ENCODE peak calls at places on chromosomes 11 and 22, in seven cellular contexts. E is left ventricle myocardium inferior, O is spleen, X is A673, K is bronchial epithelial cell, W is brain microvascular endothelial cell, D is prostate gland. V is an unnamed sample. For H3K36me3, the result is how much of the 10 kb centered on the place peaks cover.

GRCh38 chr11:73872746-73873412 is 3.8 kb downstream of the COA4 start:
- DNase-seq in E (no peak), O (no peak), X (no peak), K (no peak), W (no peak), D (no peak), V (no peak)

GRCh38 chr22:49659924-49660315 is 167.8 kb downstream of the BRD1 start:
- DNase-seq in E (no peak), O (peak), X (no peak), K (no peak), W (no peak), D (no peak), V (no peak)

GRCh38 chr22:45263790-45264269 is 20.9 kb upstream of the UPK3A start:
- DNase-seq in E (peak), O (peak), X (no peak), K (peak), W (peak), D (peak), V (no peak)

GRCh38 chr11:114812698-114813097 is 134.4 kb downstream of the NXPE2 start:
- DNase-seq in E (no peak), O (no peak), X (no peak), K (no peak), W (no peak), D (no peak), V (no peak)

GRCh38 chr11:113555071-113555739 is 80.0 kb upstream of the DRD2 start:
- DNase-seq in E (no peak), O (no peak), X (no peak), K (no peak), W (no peak), D (no peak), V (no peak)

GRCh38 chr11:64250875-64251721 is at the start of gene PLCB3:
- DNase-seq in E (peak), O (peak), X (peak), K (no peak), W (no peak), D (peak), V (no peak)

GRCh38 chr22:49853981-49854791 is 542 bp downstream of the ZBED4 start:
- DNase-seq in E (no peak), O (peak), X (peak), K (no peak), W (peak), D (peak), V (no peak)

GRCh38 chr11:102451693-102452460 is 688 bp downstream of the TMEM123 start:
- DNase-seq in E (peak), O (peak), X (peak), K (peak), W (peak), D (peak), V (no peak)

GRCh38 chr11:94740975-94741707 is 27.0 kb upstream of the AMOTL1 start:
- DNase-seq in E (no peak), O (no peak), X (peak), K (peak), W (peak), D (peak), V (no peak)

GRCh38 chr11:123062892-123063395 is 1.0 kb upstream of the HSPA8 start:
- DNase-seq in E (no peak), O (no peak), X (peak), K (no peak), W (peak), D (no peak), V (no peak)

GRCh38 chr11:117058761-117059233 is 39.4 kb downstream of the SIK3 start:
- DNase-seq in E (no peak), O (no peak), X (peak), K (no peak), W (peak), D (no peak), V (no peak)

GRCh38 chr11:128956401-128957203 is 13.9 kb upstream of the TP53AIP1 start:
- DNase-seq in E (no peak), O (no peak), X (peak), K (peak), W (peak), D (peak), V (no peak)

GRCh38 chr11:2135648-2136201 is 3.5 kb downstream of the IGF2 start:
- DNase-seq in E (peak), O (no peak), X (no peak), K (no peak), W (no peak), D (no peak), V (no peak)

GRCh38 chr22:36010913-36011312 is 17.7 kb downstream of the RBFOX2 start:
- DNase-seq in E (no peak), O (no peak), X (peak), K (peak), W (peak), D (no peak), V (peak)

GRCh38 chr22:19639610-19640135 is 74.6 kb upstream of the SEPTIN5 start:
- DNase-seq in E (no peak), O (no peak), X (no peak), K (no peak), W (no peak), D (no peak), V (no peak)

GRCh38 chr11:106670069-106670468 is 348.2 kb downstream of the GUCY1A2 start:
- DNase-seq in E (no peak), O (no peak), X (peak), K (no peak), W (no peak), D (no peak), V (no peak)

GRCh38 chr11:91694331-91694730 is 530.3 kb upstream of the FAT3 start:
- DNase-seq in E (no peak), O (no peak), X (no peak), K (no peak), W (no peak), D (no peak), V (no peak)

GRCh38 chr11:110134120-110134519 is 40.9 kb downstream of the ZC3H12C start:
- DNase-seq in E (no peak), O (no peak), X (peak), K (no peak), W (no peak), D (no peak), V (no peak)

GRCh38 chr11:72005347-72006260 is 6.9 kb downstream of the IL18BP start:
- DNase-seq in E (no peak), O (no peak), X (no peak), K (no peak), W (no peak), D (no peak), V (no peak)

GRCh38 chr11:72308226-72309073 is 64.5 kb upstream of the PHOX2A start:
- DNase-seq in E (no peak), O (no peak), X (peak), K (peak), W (peak), D (no peak), V (peak)

GRCh38 chr11:26677566-26677965 is 44.3 kb downstream of the SLC5A12 start:
- DNase-seq in E (no peak), O (no peak), X (no peak), K (peak), W (no peak), D (no peak), V (no peak)

GRCh38 chr22:35972559-35972958 is 56.1 kb downstream of the RBFOX2 start:
- DNase-seq in E (no peak), O (no peak), X (no peak), K (no peak), W (no peak), D (no peak), V (no peak)

GRCh38 chr22:37356922-37357321 is 70.4 kb downstream of the ELFN2 start:
- DNase-seq in E (no peak), O (no peak), X (no peak), K (no peak), W (no peak), D (no peak), V (no peak)

GRCh38 chr11:65925397-65925796 is 6.2 kb downstream of the DRAP1 start:
- DNase-seq in E (no peak), O (no peak), X (no peak), K (no peak), W (no peak), D (no peak), V (no peak)

GRCh38 chr11:44189986-44190882 is 94.8 kb downstream of the EXT2 start:
- DNase-seq in E (no peak), O (no peak), X (no peak), K (no peak), W (no peak), D (no peak), V (no peak)

GRCh38 chr11:114846040-114846791 is 167.9 kb downstream of the NXPE2 start:
- DNase-seq in E (peak), O (no peak), X (peak), K (no peak), W (no peak), D (no peak), V (no peak)

GRCh38 chr11:64225608-64226506 is at the start of the genes NUDT22 and TRPT1:
- DNase-seq in E (peak), O (peak), X (peak), K (peak), W (peak), D (peak), V (no peak)

GRCh38 chr22:44425356-44425755 is 72.7 kb downstream of the RTL6 start:
- DNase-seq in E (no peak), O (no peak), X (no peak), K (no peak), W (no peak), D (no peak), V (no peak)

GRCh38 chr11:78784321-78785061 is 209.8 kb upstream of the NARS2 start:
- DNase-seq in E (no peak), O (no peak), X (no peak), K (peak), W (peak), D (no peak), V (no peak)

GRCh38 chr11:75425422-75425821 is 7.6 kb downstream of the KLHL35 start:
- DNase-seq in E (no peak), O (peak), X (no peak), K (no peak), W (no peak), D (no peak), V (no peak)

GRCh38 chr11:73173755-73174494 is 31.8 kb upstream of the FCHSD2 start:
- DNase-seq in E (peak), O (peak), X (no peak), K (no peak), W (no peak), D (no peak), V (no peak)

GRCh38 chr11:84720706-84721402 is 906.3 kb downstream of the DLG2 start:
- DNase-seq in E (peak), O (peak), X (peak), K (no peak), W (no peak), D (no peak), V (no peak)

DNA sequence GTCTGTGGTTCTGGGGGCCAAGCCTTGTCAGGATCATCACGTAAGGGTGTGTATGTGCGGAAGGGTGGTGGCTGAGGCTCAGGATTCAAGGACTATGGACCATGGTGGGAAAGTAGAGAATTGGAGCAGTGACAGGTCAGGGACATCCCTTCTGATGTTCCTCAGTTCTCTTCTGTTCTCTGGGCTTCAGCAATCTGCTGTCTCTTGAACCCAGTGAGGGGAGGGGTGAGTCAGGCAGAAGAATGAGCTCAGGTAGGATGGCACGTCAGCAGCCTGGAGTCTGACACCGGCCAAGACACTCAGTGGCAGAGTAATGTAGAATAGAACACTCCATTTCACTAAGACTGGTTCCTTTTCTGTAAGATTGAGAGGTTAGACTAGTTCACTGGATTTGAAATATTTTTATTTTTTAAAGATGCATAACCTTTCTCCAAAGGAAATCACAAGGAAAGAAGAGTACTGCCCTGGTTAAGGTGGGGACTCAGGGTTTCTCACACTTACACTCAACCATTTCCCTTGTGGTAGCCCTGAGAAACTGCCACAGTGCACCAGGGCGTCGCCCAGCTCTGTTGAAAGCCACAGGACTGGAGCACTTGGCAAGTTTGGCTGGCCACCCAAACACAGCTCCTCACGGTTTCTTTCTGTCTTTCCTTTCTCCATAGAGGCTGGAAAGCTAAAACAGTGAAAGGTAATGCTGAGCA is 23.2 kb upstream of the MICAL2 start:
- DNase-seq in E (no peak), O (peak), X (no peak), K (peak), W (peak), D (no peak), V (no peak)
- H3K4me3 ChIP-seq in E (peak), O (no peak), X (no peak), K (no peak), W (peak), D (no peak), V (no peak)

GRCh38 chr22:42990131-42990838 is 24.7 kb downstream of the PACSIN2 start:
- DNase-seq in E (no peak), O (no peak), X (peak), K (peak), W (peak), D (no peak), V (peak)
- TF ChIP-seq CTCF in E (peak), O (no peak), X (peak), K (peak), W (peak), D (no peak), V (peak)

GRCh38 chr11:77697865-77698264 is 60.3 kb upstream of the CLNS1A start:
- DNase-seq in E (no peak), O (no peak), X (no peak), K (no peak), W (no peak), D (no peak), V (no peak)
- H3K36me3 ChIP-seq in E (half or more), O (half or more), X (under half), K (under half), W (under half), D (under half), V (under half)

GRCh38 chr11:67351275-67352005 is 1.9 kb downstream of the POLD4 start:
- DNase-seq in E (peak), O (peak), X (peak), K (peak), W (no peak), D (peak), V (no peak)
- H3K4me3 ChIP-seq in E (peak), O (peak), X (no peak), K (no peak), W (no peak), D (no peak), V (no peak)

DNA sequence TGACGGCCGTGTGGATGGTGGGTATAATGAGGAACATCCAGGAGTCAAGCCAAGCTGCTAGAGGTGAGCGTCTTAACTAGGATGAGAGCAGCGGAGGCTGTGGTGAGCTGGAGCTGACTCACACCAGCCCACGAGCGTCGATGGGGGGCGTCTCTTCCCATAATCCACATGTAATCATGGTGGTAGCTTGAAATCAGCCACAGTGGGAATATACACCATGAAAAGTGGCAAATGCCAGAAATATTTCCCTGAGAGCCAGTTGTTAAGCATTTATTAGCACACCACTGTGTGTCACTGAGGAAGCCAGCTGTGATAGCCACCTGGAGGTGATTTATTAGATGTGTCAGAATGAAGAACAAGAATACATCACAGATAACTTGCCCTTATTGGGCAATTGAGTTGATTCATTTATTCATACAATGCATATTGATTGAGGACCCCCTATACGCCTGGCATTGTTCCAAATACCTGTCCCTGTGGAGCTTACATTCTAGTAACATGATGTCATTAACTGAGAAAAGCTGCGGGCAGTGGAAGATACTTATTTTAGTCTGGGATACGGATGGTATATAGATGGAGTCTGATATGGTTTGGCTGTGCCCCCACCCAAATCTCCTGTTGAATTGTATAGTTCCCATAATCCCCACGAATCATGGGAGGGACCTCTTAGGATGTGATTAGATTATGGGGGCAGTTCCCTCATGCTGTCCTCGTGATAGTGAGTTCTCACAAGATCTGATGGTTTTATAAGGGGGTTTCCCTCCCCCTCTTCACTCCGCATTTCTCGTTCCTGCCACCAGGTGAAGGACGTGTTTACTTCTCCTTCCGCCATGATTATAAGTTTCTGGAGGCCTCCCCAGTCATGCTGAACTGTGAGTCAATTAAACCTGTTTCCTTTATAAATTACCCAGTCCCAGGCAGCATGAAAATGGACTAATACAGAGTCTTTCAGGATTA is 473.4 kb downstream of the METTL15 start:
- DNase-seq in E (no peak), O (no peak), X (peak), K (peak), W (peak), D (no peak), V (no peak)
- TF ChIP-seq CTCF in E (no peak), O (no peak), X (peak), K (no peak), W (peak), D (no peak), V (no peak)

GRCh38 chr22:46318576-46318975 is 16.9 kb upstream of the TRMU start:
- DNase-seq in E (no peak), O (peak), X (no peak), K (no peak), W (no peak), D (no peak), V (no peak)
- H3K36me3 ChIP-seq in E (under half), O (under half), X (half or more), K (under half), W (under half), D (under half), V (under half)

GRCh38 chr11:69136471-69136870 is 19.3 kb upstream of the SMIM38 start:
- DNase-seq in E (no peak), O (peak), X (no peak), K (no peak), W (no peak), D (no peak), V (no peak)

GRCh38 chr11:69135420-69136363 is 20.0 kb upstream of the SMIM38 start:
- DNase-seq in E (no peak), O (peak), X (no peak), K (no peak), W (no peak), D (no peak), V (no peak)

GRCh38 chr11:69137148-69137844 is 18.4 kb upstream of the SMIM38 start:
- DNase-seq in E (no peak), O (peak), X (no peak), K (no peak), W (no peak), D (no peak), V (no peak)

GRCh38 chr11:69133251-69133650 is 22.5 kb upstream of the SMIM38 start:
- DNase-seq in E (no peak), O (peak), X (no peak), K (no peak), W (no peak), D (no peak), V (no peak)

GRCh38 chr11:69134957-69135356 is 20.8 kb upstream of the SMIM38 start:
- DNase-seq in E (no peak), O (peak), X (no peak), K (no peak), W (no peak), D (no peak), V (no peak)
- H3K4me3 ChIP-seq in E (no peak), O (no peak), X (no peak), K (no peak), W (no peak), D (no peak), V (no peak)